ENCODE peak calls at places on chromosomes 4 and X, in four cellular contexts. Q is cardiac muscle cell, I is MM.1S, P is brain microvascular endothelial cell. S is an unnamed sample.
A peak's percentile ranks its signal among the peaks of the same experiment; 100 is the strongest.

GRCh38 chr4:8688041-8688907 is 95.7 kb downstream of the CPZ start:
- DNase-seq in Q (peak; percentile 29), I (peak; percentile 31), P (peak; percentile 3), S (peak; percentile 47)

GRCh38 chrX:154325541-154325940 is 29.9 kb downstream of the TKTL1 start:
- DNase-seq in Q (peak; percentile 54), I (no peak), P (peak; percentile 34), S (no peak)

GRCh38 chrX:23235051-23235450 is 99.6 kb upstream of the PTCHD1 start:
- DNase-seq in Q (no peak), I (no peak), P (no peak), S (no peak)

GRCh38 chrX:10326578-10326977 is 169.8 kb downstream of the CLCN4 start:
- DNase-seq in Q (peak; percentile 69), I (no peak), P (peak; percentile 50), S (no peak)

GRCh38 chrX:9525511-9526248 is 60.8 kb downstream of the TBL1X start:
- DNase-seq in Q (no peak), I (no peak), P (no peak), S (no peak)

GRCh38 chr4:56435001-56435747 is at the start of gene PPAT:
- DNase-seq in Q (peak; percentile 99), I (peak; percentile 98), P (peak; percentile 97), S (peak; percentile 94)

GRCh38 chr4:87819281-87819919 is 13.4 kb upstream of the MEPE start:
- DNase-seq in Q (peak; percentile 78), I (no peak), P (peak; percentile 94), S (no peak)

GRCh38 chr4:85423414-85423813 is 51.5 kb upstream of the ARHGAP24 start:
- DNase-seq in Q (no peak), I (no peak), P (no peak), S (no peak)

GRCh38 chr4:128228021-128228571 is 59.5 kb downstream of the PGRMC2 start:
- DNase-seq in Q (no peak), I (no peak), P (no peak), S (no peak)

GRCh38 chrX:46989548-46989947 is 77.3 kb downstream of the JADE3 start:
- DNase-seq in Q (no peak), I (no peak), P (no peak), S (no peak)

GRCh38 chr4:169689681-169690080 is 68.1 kb downstream of the HPF1 start:
- DNase-seq in Q (no peak), I (no peak), P (no peak), S (no peak)

GRCh38 chr4:3135155-3136011 is 60.9 kb downstream of the HTT start:
- DNase-seq in Q (peak; percentile 25), I (peak; percentile 22), P (no peak), S (no peak)

GRCh38 chr4:152094851-152095700 is 334.3 kb upstream of the GATB start:
- DNase-seq in Q (peak; percentile 47), I (no peak), P (peak; percentile 22), S (no peak)

GRCh38 chr4:188864741-188865140 is 725.5 kb downstream of the TRIML1 start:
- DNase-seq in Q (no peak), I (no peak), P (no peak), S (no peak)

GRCh38 chr4:39446483-39446841 is 12.3 kb downstream of the RPL9 start:
- DNase-seq in Q (no peak), I (no peak), P (no peak), S (no peak)

GRCh38 chr4:39451423-39452023 is 7.2 kb downstream of the RPL9 start:
- DNase-seq in Q (no peak), I (no peak), P (no peak), S (no peak)

GRCh38 chr4:39450618-39451017 is 8.1 kb downstream of the RPL9 start:
- DNase-seq in Q (no peak), I (no peak), P (no peak), S (no peak)

GRCh38 chr4:39442910-39443480 is 15.7 kb downstream of the RPL9 start:
- DNase-seq in Q (no peak), I (no peak), P (no peak), S (no peak)

GRCh38 chr4:39446842-39447573 is 11.7 kb downstream of the RPL9 start:
- DNase-seq in Q (peak; percentile 82), I (no peak), P (peak; percentile 57), S (peak; percentile 81)
- TF ChIP-seq CTCF in Q (peak; percentile 53), I (no peak), P (peak; percentile 62), S (peak; percentile 30)

DNA sequence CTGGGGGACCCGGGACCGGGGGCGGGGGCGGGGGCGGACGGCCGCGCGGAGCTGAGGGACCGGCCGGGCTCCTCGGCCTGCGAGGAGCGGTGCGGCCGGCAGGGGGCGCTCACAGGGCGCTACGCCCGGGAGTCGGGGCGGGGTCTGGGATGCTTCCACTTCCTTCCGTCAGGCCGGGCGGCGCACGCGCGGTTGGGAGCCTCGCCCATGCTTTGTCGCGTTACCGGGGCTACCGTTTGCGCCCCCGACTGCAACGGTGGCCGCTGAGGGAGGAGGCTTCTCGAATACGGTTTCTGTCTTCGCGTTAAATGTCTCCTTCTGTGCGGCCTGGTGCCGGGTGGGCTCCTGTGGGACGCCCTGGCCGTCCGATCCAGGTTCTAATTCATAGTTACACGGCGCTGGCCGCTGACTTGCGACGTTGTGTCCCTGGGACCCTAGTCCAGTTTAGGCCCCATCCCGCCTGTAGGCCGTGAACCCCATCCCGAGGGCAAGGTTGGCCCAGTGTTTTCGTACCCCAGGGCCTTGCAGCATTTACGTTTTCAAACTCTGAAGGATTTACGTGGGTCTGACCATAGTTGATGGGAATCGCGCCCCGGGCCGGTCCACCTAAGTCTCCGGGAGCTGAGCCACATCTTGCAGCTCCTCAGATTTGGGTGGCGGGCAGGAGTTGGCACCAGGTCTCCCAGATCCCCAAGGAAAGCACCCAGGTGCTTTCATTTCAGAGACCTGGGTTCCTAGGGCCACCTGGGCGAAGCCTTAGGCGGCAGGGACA is 549 bp downstream of the MSL3 start:
- DNase-seq in Q (peak; percentile 85), I (peak; percentile 86), P (peak; percentile 71), S (peak; percentile 81)
- TF ChIP-seq CTCF in Q (peak; percentile 41), I (peak; percentile 46), P (peak; percentile 45), S (peak; percentile 8)

GRCh38 chrX:131827935-131828334 is 195.2 kb upstream of the STK26 start:
- DNase-seq in Q (peak; percentile 25), I (peak; percentile 87), P (peak; percentile 23), S (peak; percentile 33)
- TF ChIP-seq CTCF in Q (peak; percentile 16), I (peak; percentile 61), P (peak; percentile 23), S (no peak)

DNA sequence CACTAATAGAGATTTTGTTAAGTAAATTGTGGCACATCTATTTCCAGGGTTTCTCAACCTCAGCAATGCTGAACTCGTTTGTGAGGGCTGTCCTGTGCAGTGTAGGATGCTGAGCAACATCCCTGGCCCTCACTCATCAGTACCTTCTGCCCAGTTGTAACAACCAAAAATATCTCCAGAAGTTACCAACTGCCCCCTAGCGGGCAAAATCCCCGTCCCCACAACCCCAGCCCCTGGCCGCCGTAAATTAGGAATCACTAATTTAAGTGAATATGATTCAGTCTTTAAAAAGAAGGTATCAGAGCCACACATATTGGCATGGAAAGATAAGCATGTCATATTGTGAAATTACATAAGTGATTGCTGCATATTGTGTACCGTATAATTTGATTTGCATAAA is 123.4 kb downstream of the ASB9 start:
- DNase-seq in Q (peak; percentile 17), I (no peak), P (peak; percentile 12), S (no peak)
- TF ChIP-seq CTCF in Q (peak; percentile 28), I (peak; percentile 33), P (peak; percentile 60), S (no peak)

DNA sequence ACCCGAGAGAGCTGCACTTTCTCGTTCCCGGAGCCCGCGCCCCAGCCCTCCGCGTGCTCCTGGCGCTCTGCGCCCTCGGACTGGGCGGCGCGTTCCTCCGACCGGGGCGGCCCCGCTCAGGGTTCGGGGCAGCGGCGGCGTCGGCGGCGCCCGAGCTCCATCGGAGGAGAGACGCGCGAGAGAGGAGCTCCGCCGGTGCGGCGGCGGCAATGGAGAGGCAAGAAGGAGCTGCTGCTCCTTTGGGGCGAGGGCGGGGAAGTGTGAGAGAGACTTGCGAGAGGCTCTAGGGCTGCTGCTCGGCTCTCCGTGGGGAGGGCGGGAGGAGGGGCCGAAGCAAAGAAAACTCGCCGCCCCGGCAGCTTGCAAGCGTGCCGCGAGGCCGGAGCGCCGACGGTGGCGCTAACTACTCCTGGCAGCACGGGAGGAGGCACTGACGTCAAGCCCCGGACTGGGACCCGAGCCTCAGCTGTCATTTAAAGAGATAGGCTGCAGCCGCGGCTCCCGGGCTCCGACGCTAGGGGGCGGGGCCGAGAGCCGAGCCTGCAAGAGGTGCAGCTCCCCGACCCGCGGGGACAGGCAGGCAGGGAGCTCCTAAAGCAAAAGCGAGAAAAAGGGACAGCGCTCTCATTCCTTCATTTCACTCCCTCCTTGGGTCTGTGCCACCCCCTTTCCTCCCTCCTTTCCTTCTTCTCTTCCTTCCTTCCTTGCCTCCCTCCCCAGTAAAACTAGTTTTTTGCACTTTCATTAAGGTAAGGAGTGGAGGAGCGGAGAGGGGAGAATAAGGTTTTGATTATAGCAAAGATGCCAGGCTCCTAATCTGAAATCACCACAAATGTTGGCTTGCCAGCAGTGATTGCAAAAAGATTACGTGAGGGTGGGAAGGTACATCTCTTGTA is at the start of gene KCTD8:
- DNase-seq in Q (peak; percentile 83), I (peak; percentile 98), P (peak; percentile 46), S (peak; percentile 88)
- TF ChIP-seq CTCF in Q (peak; percentile 72), I (peak; percentile 74), P (peak; percentile 80), S (peak; percentile 91)